ENCODE peak calls at places on chromosomes 4 and X, in eight cellular contexts. D, P, I, A, J, U, F and H are unnamed samples.

GRCh38 chrX:26352891-26353430 is 137.0 kb downstream of the MAGEB5 start:
- DNase-seq in D (no peak), P (no peak), I (peak), A (no peak), J (no peak), U (no peak), F (no peak), H (no peak)

GRCh38 chr4:5824635-5825034 is 68.3 kb downstream of the CRMP1 start:
- DNase-seq in D (no peak), P (no peak), I (peak), A (peak), J (no peak), U (no peak), F (no peak), H (peak)

GRCh38 chr4:174859904-174860303 is 30.9 kb upstream of the GLRA3 start:
- DNase-seq in D (no peak), P (no peak), I (no peak), A (no peak), J (no peak), U (no peak), F (no peak), H (no peak)

GRCh38 chr4:136412708-136413107 is 1119.6 kb downstream of the PCDH18 start:
- DNase-seq in D (no peak), P (no peak), I (no peak), A (peak), J (no peak), U (no peak), F (no peak), H (no peak)

GRCh38 chr4:167930171-167930570 is 162.2 kb upstream of the ANXA10 start:
- DNase-seq in D (no peak), P (no peak), I (no peak), A (no peak), J (no peak), U (no peak), F (no peak), H (no peak)

GRCh38 chr4:109912706-109913621 is at the start of gene EGF:
- DNase-seq in D (no peak), P (no peak), I (peak), A (peak), J (no peak), U (no peak), F (no peak), H (peak)

GRCh38 chrX:51456814-51457213 is 39.6 kb downstream of the NUDT11 start:
- DNase-seq in D (no peak), P (no peak), I (peak), A (no peak), J (no peak), U (no peak), F (no peak), H (peak)

GRCh38 chrX:151752847-151753246 is 18.3 kb downstream of the CNGA2 start:
- DNase-seq in D (no peak), P (no peak), I (no peak), A (no peak), J (no peak), U (no peak), F (no peak), H (no peak)

GRCh38 chrX:40109288-40110008 is 11.7 kb upstream of the BCOR start:
- DNase-seq in D (no peak), P (no peak), I (peak), A (peak), J (no peak), U (peak), F (no peak), H (peak)

GRCh38 chr4:67483868-67484602 is 61.3 kb downstream of the CENPC start:
- DNase-seq in D (no peak), P (no peak), I (no peak), A (no peak), J (no peak), U (no peak), F (no peak), H (no peak)

GRCh38 chr4:7772708-7773385 is 166.8 kb downstream of the AFAP1 start:
- DNase-seq in D (no peak), P (no peak), I (peak), A (no peak), J (no peak), U (peak), F (no peak), H (no peak)

GRCh38 chr4:14180983-14181601 is 553.6 kb upstream of the BOD1L1 start:
- DNase-seq in D (no peak), P (no peak), I (no peak), A (no peak), J (no peak), U (no peak), F (no peak), H (peak)

GRCh38 chr4:119543187-119543586 is 85.4 kb downstream of the PDE5A start:
- DNase-seq in D (no peak), P (no peak), I (no peak), A (no peak), J (no peak), U (no peak), F (no peak), H (no peak)

GRCh38 chrX:108397627-108398392 is 40.4 kb downstream of the COL4A6 start:
- DNase-seq in D (no peak), P (no peak), I (no peak), A (peak), J (no peak), U (no peak), F (no peak), H (no peak)

GRCh38 chrX:52346462-52347165 is 22.2 kb upstream of the XAGE2 start:
- DNase-seq in D (no peak), P (no peak), I (no peak), A (peak), J (no peak), U (no peak), F (no peak), H (no peak)